ENCODE peak calls at places on chromosomes 3 and 15, in five cellular contexts. One of them, this sample, is unnamed. For H3K36me3, the result is how much of the 10 kb centered on the place peaks cover.

GRCh38 chr3:33883538-33884203 is 85.2 kb downstream of the PDCD6IP start:
- DNase-seq in H1: no peak
- DNase-seq in trophoblast cell: peak
- DNase-seq in IMR-90: peak
- DNase-seq in mesenchymal stem cell: peak
- DNase-seq in this sample: peak

GRCh38 chr15:55485273-55485672 is 22.8 kb downstream of the DNAAF4 start:
- DNase-seq in trophoblast cell: no peak
- DNase-seq in IMR-90: no peak
- DNase-seq in mesenchymal stem cell: no peak
- DNase-seq in H1: no peak
- DNase-seq in this sample: no peak

GRCh38 chr3:196344663-196345062 is 6.5 kb upstream of the TM4SF19 start:
- DNase-seq in H1: no peak
- DNase-seq in trophoblast cell: peak
- DNase-seq in mesenchymal stem cell: no peak
- DNase-seq in IMR-90: no peak
- DNase-seq in this sample: no peak

GRCh38 chr3:66299893-66300292 is 79.1 kb downstream of the SLC25A26 start:
- DNase-seq in IMR-90: no peak
- DNase-seq in trophoblast cell: no peak
- DNase-seq in H1: no peak
- DNase-seq in mesenchymal stem cell: no peak
- DNase-seq in this sample: no peak

GRCh38 chr3:112813016-112813415 is 33.6 kb downstream of the CD200R1L start:
- DNase-seq in IMR-90: no peak
- DNase-seq in H1: no peak
- DNase-seq in mesenchymal stem cell: peak
- DNase-seq in trophoblast cell: no peak
- DNase-seq in this sample: no peak

GRCh38 chr3:59326246-59327024 is 276.6 kb upstream of the CFAP20DC start:
- DNase-seq in mesenchymal stem cell: no peak
- DNase-seq in H1: no peak
- DNase-seq in trophoblast cell: peak
- DNase-seq in IMR-90: no peak
- DNase-seq in this sample: no peak

GRCh38 chr15:39969871-39970270 is 36.0 kb downstream of the EIF2AK4 start:
- DNase-seq in mesenchymal stem cell: peak
- DNase-seq in H1: no peak
- DNase-seq in trophoblast cell: no peak
- DNase-seq in IMR-90: peak
- DNase-seq in this sample: no peak

GRCh38 chr3:187188931-187189330 is 8.4 kb upstream of the RTP1 start:
- DNase-seq in mesenchymal stem cell: peak
- DNase-seq in H1: no peak
- DNase-seq in IMR-90: peak
- DNase-seq in trophoblast cell: no peak
- DNase-seq in this sample: no peak

GRCh38 chr15:40782609-40783227 is 12.9 kb downstream of the C15orf62 start:
- DNase-seq in mesenchymal stem cell: peak
- DNase-seq in IMR-90: no peak
- DNase-seq in H1: peak
- DNase-seq in trophoblast cell: peak
- DNase-seq in this sample: no peak

GRCh38 chr3:110341047-110341446 is 730.6 kb upstream of the NECTIN3 start:
- DNase-seq in IMR-90: peak
- DNase-seq in mesenchymal stem cell: peak
- DNase-seq in H1: no peak
- DNase-seq in trophoblast cell: no peak
- DNase-seq in this sample: no peak

GRCh38 chr3:175304437-175304836 is 445.3 kb downstream of the NAALADL2 start:
- DNase-seq in mesenchymal stem cell: no peak
- DNase-seq in H1: no peak
- DNase-seq in trophoblast cell: no peak
- DNase-seq in IMR-90: no peak
- DNase-seq in this sample: no peak

GRCh38 chr3:124007186-124007585 is 15.3 kb upstream of the ROPN1 start:
- DNase-seq in IMR-90: peak
- DNase-seq in H1: no peak
- DNase-seq in mesenchymal stem cell: no peak
- DNase-seq in trophoblast cell: peak
- DNase-seq in this sample: no peak

GRCh38 chr3:197083486-197083885 is 53.9 kb upstream of the MELTF start:
- DNase-seq in mesenchymal stem cell: peak
- DNase-seq in IMR-90: peak
- DNase-seq in H1: no peak
- DNase-seq in trophoblast cell: no peak
- DNase-seq in this sample: no peak

GRCh38 chr15:73944161-73945099 is 18.2 kb downstream of the LOXL1 start:
- DNase-seq in H1: no peak
- DNase-seq in trophoblast cell: no peak
- DNase-seq in mesenchymal stem cell: no peak
- DNase-seq in IMR-90: no peak
- DNase-seq in this sample: peak

GRCh38 chr3:129421988-129422745 is 6.3 kb downstream of the EFCAB12 start:
- DNase-seq in IMR-90: no peak
- DNase-seq in H1: no peak
- DNase-seq in mesenchymal stem cell: no peak
- DNase-seq in trophoblast cell: no peak
- DNase-seq in this sample: no peak

GRCh38 chr3:135907422-135908165 is 57.9 kb upstream of the PPP2R3A start:
- DNase-seq in H1: no peak
- DNase-seq in IMR-90: no peak
- DNase-seq in mesenchymal stem cell: no peak
- DNase-seq in trophoblast cell: peak
- DNase-seq in this sample: no peak

GRCh38 chr3:35263477-35263876 is 375.8 kb upstream of the ARPP21 start:
- DNase-seq in H1: no peak
- DNase-seq in IMR-90: no peak
- DNase-seq in mesenchymal stem cell: no peak
- DNase-seq in trophoblast cell: peak
- DNase-seq in this sample: no peak

DNA sequence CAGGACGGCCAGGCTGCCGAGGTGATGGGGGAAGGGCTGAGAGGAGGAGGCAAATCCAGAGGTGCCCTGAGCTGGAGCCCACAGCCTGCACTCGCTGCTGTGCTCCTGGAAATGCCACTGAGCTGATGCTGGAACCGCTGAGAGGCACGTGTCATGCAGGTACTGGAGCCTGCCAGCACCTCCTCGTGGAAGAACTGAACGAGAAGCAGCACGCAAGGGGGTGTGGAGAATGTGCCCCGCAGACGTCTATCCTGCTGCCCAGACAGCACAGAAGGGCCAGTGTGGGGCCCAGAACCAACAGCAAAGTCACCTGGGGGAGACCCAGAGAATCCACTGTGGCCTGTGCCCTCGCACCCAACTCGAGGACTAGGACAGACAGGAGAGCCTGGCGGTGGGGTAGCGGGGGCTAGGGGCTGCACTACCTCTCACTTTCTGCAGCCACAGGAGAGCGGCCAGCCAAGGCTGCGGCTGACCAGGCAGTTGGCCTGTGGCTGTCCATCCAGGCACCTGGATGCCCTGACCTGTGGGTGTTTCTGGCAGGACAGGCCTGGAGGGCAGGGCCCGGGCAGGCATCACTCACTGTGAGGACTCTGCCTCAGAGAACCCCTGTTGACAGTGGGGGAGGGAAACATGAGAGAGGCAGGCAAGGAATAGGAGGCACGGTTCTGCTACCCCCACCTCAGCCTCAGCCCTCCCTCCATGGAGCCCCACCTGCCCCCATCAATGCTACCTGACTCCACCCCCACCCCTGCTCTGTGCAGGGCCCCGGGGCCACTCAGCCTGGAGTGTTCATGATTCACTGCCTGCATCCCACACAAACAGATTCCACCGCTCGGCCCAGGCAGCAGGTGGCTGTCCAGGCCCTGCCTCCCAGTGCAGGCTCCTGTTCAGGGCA is 213.1 kb downstream of the TBC1D2B start:
- DNase-seq in trophoblast cell: peak
- DNase-seq in IMR-90: no peak
- DNase-seq in mesenchymal stem cell: no peak
- DNase-seq in H1: no peak
- DNase-seq in this sample: no peak
- H3K36me3 ChIP-seq in trophoblast cell: under half
- H3K36me3 ChIP-seq in IMR-90: under half
- H3K36me3 ChIP-seq in mesenchymal stem cell: under half
- H3K36me3 ChIP-seq in H1: under half
- H3K36me3 ChIP-seq in this sample: under half

DNA sequence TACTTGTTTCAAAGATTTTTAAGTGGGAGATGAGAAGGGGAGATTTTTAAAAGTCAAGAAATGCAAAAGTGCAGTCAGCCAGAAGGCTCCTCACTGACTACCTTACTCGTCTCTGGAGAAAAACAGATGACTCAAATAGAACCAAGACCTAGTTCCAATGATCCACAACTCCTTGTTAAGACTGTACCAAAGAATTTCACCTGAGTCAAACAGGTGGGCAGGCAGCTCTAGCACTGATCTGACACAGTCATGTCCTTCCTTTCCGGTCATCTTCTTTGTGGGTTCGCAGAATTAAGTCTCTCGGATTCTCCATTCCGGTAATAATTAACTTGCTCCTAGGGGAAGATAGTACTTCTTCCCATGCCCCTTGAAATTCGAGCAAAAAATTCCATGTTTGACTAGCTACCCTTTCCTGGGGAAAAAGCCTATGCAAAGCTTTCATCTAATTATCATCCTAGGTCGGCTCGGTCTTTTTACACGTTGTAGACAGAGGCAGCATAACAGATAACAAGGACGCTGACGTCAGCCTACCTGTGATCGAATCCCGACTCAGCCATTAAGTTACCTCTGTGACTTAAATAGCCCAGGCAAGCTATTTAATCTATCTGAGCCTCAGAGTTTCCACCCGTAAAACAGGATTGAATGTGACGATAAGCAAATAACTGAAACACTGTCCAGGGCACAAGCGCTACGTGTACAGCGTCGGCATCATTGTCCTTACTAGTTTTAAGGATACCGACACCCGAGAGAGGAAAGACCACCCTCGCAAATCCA is 746 bp downstream of the SELENOK start:
- DNase-seq in H1: no peak
- DNase-seq in trophoblast cell: peak
- DNase-seq in mesenchymal stem cell: peak
- DNase-seq in IMR-90: peak
- DNase-seq in this sample: no peak
- H4K91ac ChIP-seq in H1: no peak
- H4K91ac ChIP-seq in trophoblast cell: peak
- H4K91ac ChIP-seq in mesenchymal stem cell: no peak
- H4K91ac ChIP-seq in IMR-90: peak
- H4K91ac ChIP-seq in this sample: no peak

DNA sequence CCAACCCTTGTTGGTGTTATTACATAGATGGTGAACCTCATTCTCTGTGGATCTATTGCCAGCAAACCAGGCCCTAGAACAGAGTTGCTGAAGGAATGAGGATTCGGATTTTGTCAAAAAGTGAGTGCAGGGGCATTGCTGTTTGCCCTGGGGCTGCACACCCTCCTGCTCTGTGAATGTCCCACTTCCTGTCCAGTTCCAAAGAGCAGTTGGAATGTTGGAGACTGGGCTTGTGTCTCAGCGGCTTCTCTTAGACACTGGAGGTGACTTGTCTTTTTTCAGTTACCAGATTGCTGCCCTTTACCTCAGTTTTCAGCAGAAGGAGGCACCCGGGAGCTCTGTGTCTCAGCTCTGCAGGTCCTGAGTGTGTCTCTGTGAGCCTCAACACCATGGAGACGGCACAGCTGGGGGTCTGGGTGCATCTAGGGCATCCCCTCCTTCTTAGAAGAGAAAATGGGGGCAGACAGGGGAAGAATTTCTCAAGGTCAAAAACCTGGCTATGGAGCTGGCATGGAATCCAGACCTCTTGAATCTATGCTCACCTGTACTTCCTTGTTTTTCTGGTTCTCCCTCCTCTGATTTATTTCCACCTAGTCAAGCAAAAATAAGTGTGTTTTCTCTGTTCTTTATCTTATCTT is 46.3 kb downstream of the LIMD1 start:
- DNase-seq in IMR-90: no peak
- DNase-seq in trophoblast cell: peak
- DNase-seq in mesenchymal stem cell: no peak
- DNase-seq in H1: no peak
- DNase-seq in this sample: no peak
- H3K36me3 ChIP-seq in IMR-90: under half
- H3K36me3 ChIP-seq in trophoblast cell: under half
- H3K36me3 ChIP-seq in mesenchymal stem cell: under half
- H3K36me3 ChIP-seq in H1: under half
- H3K36me3 ChIP-seq in this sample: under half

GRCh38 chr3:192514754-192515660 is 212.3 kb downstream of the FGF12 start:
- DNase-seq in H1: peak
- DNase-seq in IMR-90: no peak
- DNase-seq in trophoblast cell: peak
- DNase-seq in mesenchymal stem cell: no peak
- DNase-seq in this sample: peak
- H4K91ac ChIP-seq in H1: peak
- H4K91ac ChIP-seq in IMR-90: no peak
- H4K91ac ChIP-seq in trophoblast cell: no peak
- H4K91ac ChIP-seq in mesenchymal stem cell: no peak
- H4K91ac ChIP-seq in this sample: no peak

GRCh38 chr3:58169371-58169770 is 41.4 kb downstream of the DNASE1L3 start:
- DNase-seq in H1: no peak
- DNase-seq in trophoblast cell: no peak
- DNase-seq in IMR-90: no peak
- DNase-seq in mesenchymal stem cell: no peak
- DNase-seq in this sample: no peak
- H3K36me3 ChIP-seq in H1: under half
- H3K36me3 ChIP-seq in trophoblast cell: half or more
- H3K36me3 ChIP-seq in IMR-90: under half
- H3K36me3 ChIP-seq in mesenchymal stem cell: half or more
- H3K36me3 ChIP-seq in this sample: under half

DNA sequence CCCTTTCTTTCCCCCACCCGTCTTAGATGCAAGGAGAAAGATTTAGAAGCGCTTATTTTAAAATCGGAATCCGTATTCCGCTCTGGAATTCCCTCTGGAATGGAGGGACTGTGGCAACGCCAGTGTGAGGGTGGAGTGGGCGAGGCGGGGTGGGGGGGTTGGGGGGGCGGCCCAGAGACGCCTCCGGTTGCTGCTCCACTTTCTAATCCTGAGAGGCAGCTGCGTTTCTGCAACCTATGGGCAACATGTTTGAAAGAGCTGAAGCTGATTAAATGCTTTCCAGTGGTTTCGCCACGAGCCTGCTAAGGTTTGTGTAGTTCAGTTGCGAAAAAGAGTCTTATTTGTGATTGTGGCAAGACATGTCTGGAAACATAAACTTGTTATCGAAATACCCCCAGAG is at the start of gene CCK:
- DNase-seq in mesenchymal stem cell: no peak
- DNase-seq in IMR-90: no peak
- DNase-seq in H1: no peak
- DNase-seq in trophoblast cell: no peak
- DNase-seq in this sample: no peak
- H4K91ac ChIP-seq in mesenchymal stem cell: no peak
- H4K91ac ChIP-seq in IMR-90: no peak
- H4K91ac ChIP-seq in H1: no peak
- H4K91ac ChIP-seq in trophoblast cell: no peak
- H4K91ac ChIP-seq in this sample: no peak

This sample was measured in neuronal stem cell.